ENCODE peak calls at places on chromosomes 3 and 15, in five cellular contexts. J, V, Q, F and T are unnamed samples.
A peak's percentile ranks its signal among the peaks of the same experiment; 100 is the strongest.

GRCh38 chr15:70063284-70063991 is 34.3 kb downstream of the TLE3 start:
- DNase-seq in J (no peak), V (no peak), Q (no peak), F (no peak), T (no peak)

GRCh38 chr3:10757021-10757820 is 58.8 kb upstream of the SLC6A11 start:
- DNase-seq in J (no peak), V (no peak), Q (no peak), F (no peak), T (no peak)

GRCh38 chr3:128054363-128054762 is 2.1 kb downstream of the SEC61A1 start:
- DNase-seq in J (no peak), V (no peak), Q (peak; percentile 57), F (no peak), T (no peak)

GRCh38 chr3:46702246-46703012 is 1.2 kb downstream of the TMIE start:
- DNase-seq in J (no peak), V (no peak), Q (no peak), F (no peak), T (no peak)

GRCh38 chr3:133935843-133936825 is 40.5 kb upstream of the RAB6B start:
- DNase-seq in J (no peak), V (peak; percentile 4), Q (no peak), F (no peak), T (no peak)

GRCh38 chr15:79168922-79169322 is 78.3 kb upstream of the RASGRF1 start:
- DNase-seq in J (no peak), V (no peak), Q (peak; percentile 35), F (no peak), T (no peak)

GRCh38 chr3:27079427-27080105 is 289.6 kb downstream of the NEK10 start:
- DNase-seq in J (no peak), V (no peak), Q (no peak), F (no peak), T (no peak)

GRCh38 chr3:104245241-104245640 is 1121.5 kb upstream of the ALCAM start:
- DNase-seq in J (no peak), V (no peak), Q (no peak), F (no peak), T (no peak)

GRCh38 chr15:45048784-45049631 is 26.0 kb downstream of the SORD start:
- DNase-seq in J (no peak), V (no peak), Q (peak; percentile 94), F (no peak), T (no peak)

GRCh38 chr3:188217011-188217463 is 63.1 kb downstream of the LPP start:
- DNase-seq in J (no peak), V (peak; percentile 41), Q (peak; percentile 2), F (no peak), T (no peak)

GRCh38 chr3:177448987-177449975 is 252.0 kb upstream of the TBL1XR1 start:
- DNase-seq in J (no peak), V (no peak), Q (no peak), F (no peak), T (no peak)

GRCh38 chr3:157572559-157573270 is 69.5 kb upstream of the VEPH1 start:
- DNase-seq in J (peak; percentile 14), V (no peak), Q (peak; percentile 71), F (no peak), T (no peak)

GRCh38 chr3:46948830-46949671 is 27.5 kb downstream of the CCDC12 start:
- DNase-seq in J (peak; percentile 65), V (peak; percentile 60), Q (peak; percentile 82), F (no peak), T (no peak)

GRCh38 chr3:43684944-43685343 is 5.8 kb upstream of the ABHD5 start:
- DNase-seq in J (no peak), V (no peak), Q (no peak), F (no peak), T (no peak)

GRCh38 chr15:31484369-31484951 is 157.8 kb downstream of the KLF13 start:
- DNase-seq in J (peak; percentile 6), V (peak; percentile 23), Q (no peak), F (no peak), T (no peak)

GRCh38 chr3:57078366-57079220 is 18.1 kb downstream of the SPATA12 start:
- DNase-seq in J (peak; percentile 66), V (peak; percentile 49), Q (peak; percentile 50), F (peak; percentile 68), T (no peak)
- H3K4me3 ChIP-seq in J (peak overlapping the region; percentile 74), V (peak overlapping the region; percentile 77), Q (peak overlapping the region; percentile 53), F (peak overlapping the region; percentile 80), T (peak overlapping the region; percentile 64)

DNA sequence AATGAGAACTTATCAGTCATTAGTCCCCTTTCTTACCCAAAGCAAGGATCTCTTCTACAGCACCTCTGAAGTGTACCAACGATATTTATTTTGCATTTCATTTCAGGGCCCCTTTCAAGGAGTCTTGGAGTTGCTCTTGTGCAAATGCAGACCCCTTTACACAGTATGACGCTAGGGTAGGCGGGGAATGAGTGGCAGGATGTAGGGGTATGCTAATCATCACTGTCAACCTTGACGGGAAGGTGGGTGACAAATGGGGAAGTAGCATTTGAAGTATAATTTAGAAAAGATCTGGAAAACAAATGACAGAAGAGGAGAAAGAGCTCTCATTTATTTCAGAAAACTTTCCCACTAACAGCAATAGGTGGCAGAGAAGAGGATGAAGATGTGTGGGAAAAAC is 94.4 kb downstream of the LRRN1 start:
- DNase-seq in J (no peak), V (no peak), Q (no peak), F (no peak), T (no peak)
- TF ChIP-seq EP300 in J (no peak), V (no peak), Q (no peak), F (no peak), T (no peak)

GRCh38 chr3:113623827-113624226 is 72.6 kb downstream of the USF3 start:
- DNase-seq in J (no peak), V (no peak), Q (no peak), F (no peak), T (no peak)

GRCh38 chr3:113626513-113627371 is 69.7 kb downstream of the USF3 start:
- DNase-seq in J (peak; percentile 57), V (peak; percentile 44), Q (peak; percentile 61), F (peak; percentile 35), T (peak; percentile 52)

GRCh38 chr3:113623324-113623723 is 73.1 kb downstream of the USF3 start:
- DNase-seq in J (no peak), V (no peak), Q (no peak), F (no peak), T (no peak)

GRCh38 chr3:113628316-113628715 is 68.1 kb downstream of the USF3 start:
- DNase-seq in J (no peak), V (no peak), Q (no peak), F (no peak), T (no peak)

GRCh38 chr3:113625724-113626348 is 70.6 kb downstream of the USF3 start:
- DNase-seq in J (no peak), V (no peak), Q (no peak), F (no peak), T (no peak)
- H3K4me3 ChIP-seq in J (no peak overlapping the region), V (no peak overlapping the region), Q (no peak overlapping the region), F (peak overlapping the region; percentile 27), T (no peak overlapping the region)

GRCh38 chr15:66770518-66771350 is 68.7 kb downstream of the SMAD6 start:
- DNase-seq in J (peak; percentile 36), V (no peak), Q (no peak), F (no peak), T (no peak)
- TF ChIP-seq EP300 in J (no peak), V (no peak), Q (no peak), F (no peak), T (no peak)

GRCh38 chr15:81265256-81265943 is 58.5 kb downstream of the STARD5 start:
- DNase-seq in J (no peak), V (no peak), Q (no peak), F (no peak), T (no peak)
- H3K4me3 ChIP-seq in J (no peak overlapping the region), V (peak overlapping the region; percentile 4), Q (no peak overlapping the region), F (no peak overlapping the region), T (no peak overlapping the region)

DNA sequence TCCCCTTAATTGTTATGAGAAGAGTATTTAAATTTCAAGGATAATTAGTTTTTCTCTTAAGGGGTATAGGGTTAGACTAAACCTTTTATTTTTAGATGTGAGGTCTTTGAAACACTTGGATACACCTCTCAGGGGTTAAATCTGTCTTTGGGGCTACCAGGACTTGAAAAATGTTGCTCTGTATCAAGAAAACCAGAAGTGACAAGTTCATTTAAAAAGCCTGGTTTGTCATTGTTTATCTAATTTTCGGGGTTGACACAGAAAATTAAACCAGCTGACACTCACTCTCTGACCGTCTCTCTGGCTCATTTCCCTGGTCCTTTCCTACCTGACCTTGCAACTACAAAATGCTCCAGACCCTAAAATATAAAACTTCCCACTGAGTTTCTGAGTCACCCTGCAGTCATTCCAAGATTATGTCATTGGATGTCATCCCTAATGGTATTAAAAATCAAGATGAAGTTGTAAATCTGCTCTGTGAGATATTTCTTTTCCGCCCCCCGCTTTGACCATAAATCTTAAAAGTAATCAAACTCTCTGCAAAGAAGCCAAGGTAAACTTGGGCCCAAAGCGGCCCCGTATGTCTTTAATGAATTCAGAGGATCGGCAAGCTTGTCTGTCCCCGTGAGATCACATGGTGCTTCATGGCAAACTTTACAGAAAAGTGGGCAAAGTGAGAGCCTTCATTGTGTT is 32.9 kb upstream of the SKOR1 start:
- DNase-seq in J (no peak), V (no peak), Q (no peak), F (no peak), T (no peak)
- TF ChIP-seq EP300 in J (no peak), V (no peak), Q (no peak), F (no peak), T (no peak)